ENCODE peak calls at places on chromosomes 3 and 15, in seven cellular contexts. One of them, this sample, is unnamed.

GRCh38 chr3:57706462-57706861 is 13.6 kb upstream of the DENND6A start:
- DNase-seq in heart right ventricle: no peak
- DNase-seq in kidney tubule cell: peak; percentile 93
- DNase-seq in AG10803: peak; percentile 64
- DNase-seq in fibroblast of mammary gland: peak; percentile 96
- DNase-seq in central memory CD4-positive, alpha-beta T cell: no peak
- DNase-seq in activated T-helper 1 cell treated with anti-CD3 and anti-CD28 coated beads, Interleukin-2, amount 50 U/mL, for 16 hours: no peak
- DNase-seq in this sample: peak; percentile 94

GRCh38 chr3:134364936-134365765 is 9.1 kb downstream of the AMOTL2 start:
- DNase-seq in activated T-helper 1 cell treated with anti-CD3 and anti-CD28 coated beads, Interleukin-2, amount 50 U/mL, for 16 hours: no peak
- DNase-seq in AG10803: peak; percentile 73
- DNase-seq in heart right ventricle: no peak
- DNase-seq in kidney tubule cell: peak; percentile 19
- DNase-seq in central memory CD4-positive, alpha-beta T cell: no peak
- DNase-seq in fibroblast of mammary gland: peak; percentile 54
- DNase-seq in this sample: no peak

GRCh38 chr3:48528754-48529153 is 24.8 kb upstream of the SHISA5 start:
- DNase-seq in AG10803: peak; percentile 23
- DNase-seq in heart right ventricle: no peak
- DNase-seq in central memory CD4-positive, alpha-beta T cell: no peak
- DNase-seq in fibroblast of mammary gland: peak; percentile 43
- DNase-seq in kidney tubule cell: no peak
- DNase-seq in activated T-helper 1 cell treated with anti-CD3 and anti-CD28 coated beads, Interleukin-2, amount 50 U/mL, for 16 hours: no peak
- DNase-seq in this sample: no peak

GRCh38 chr15:74788716-74789151 is 6.9 kb downstream of the CSK start:
- DNase-seq in central memory CD4-positive, alpha-beta T cell: peak; percentile 70
- DNase-seq in kidney tubule cell: no peak
- DNase-seq in activated T-helper 1 cell treated with anti-CD3 and anti-CD28 coated beads, Interleukin-2, amount 50 U/mL, for 16 hours: no peak
- DNase-seq in heart right ventricle: no peak
- DNase-seq in AG10803: no peak
- DNase-seq in fibroblast of mammary gland: no peak
- DNase-seq in this sample: no peak

GRCh38 chr3:171797265-171797679 is 13.0 kb downstream of the PLD1 start:
- DNase-seq in heart right ventricle: no peak
- DNase-seq in fibroblast of mammary gland: peak; percentile 29
- DNase-seq in AG10803: no peak
- DNase-seq in activated T-helper 1 cell treated with anti-CD3 and anti-CD28 coated beads, Interleukin-2, amount 50 U/mL, for 16 hours: no peak
- DNase-seq in central memory CD4-positive, alpha-beta T cell: no peak
- DNase-seq in kidney tubule cell: no peak
- DNase-seq in this sample: no peak

GRCh38 chr3:123805504-123805903 is 78.6 kb downstream of the MYLK start:
- DNase-seq in AG10803: no peak
- DNase-seq in kidney tubule cell: no peak
- DNase-seq in fibroblast of mammary gland: no peak
- DNase-seq in central memory CD4-positive, alpha-beta T cell: no peak
- DNase-seq in heart right ventricle: no peak
- DNase-seq in activated T-helper 1 cell treated with anti-CD3 and anti-CD28 coated beads, Interleukin-2, amount 50 U/mL, for 16 hours: no peak
- DNase-seq in this sample: no peak

GRCh38 chr15:58438956-58439355 is 7.2 kb downstream of the LIPC start:
- DNase-seq in central memory CD4-positive, alpha-beta T cell: no peak
- DNase-seq in fibroblast of mammary gland: peak; percentile 42
- DNase-seq in kidney tubule cell: peak; percentile 71
- DNase-seq in AG10803: peak; percentile 67
- DNase-seq in heart right ventricle: no peak
- DNase-seq in activated T-helper 1 cell treated with anti-CD3 and anti-CD28 coated beads, Interleukin-2, amount 50 U/mL, for 16 hours: no peak
- DNase-seq in this sample: peak; percentile 35

GRCh38 chr3:120661963-120662347 is 20.1 kb downstream of the HGD start:
- DNase-seq in central memory CD4-positive, alpha-beta T cell: no peak
- DNase-seq in activated T-helper 1 cell treated with anti-CD3 and anti-CD28 coated beads, Interleukin-2, amount 50 U/mL, for 16 hours: no peak
- DNase-seq in heart right ventricle: no peak
- DNase-seq in kidney tubule cell: no peak
- DNase-seq in fibroblast of mammary gland: no peak
- DNase-seq in AG10803: no peak
- DNase-seq in this sample: no peak

GRCh38 chr3:29644956-29645661 is 364.2 kb downstream of the RBMS3 start:
- DNase-seq in heart right ventricle: no peak
- DNase-seq in central memory CD4-positive, alpha-beta T cell: no peak
- DNase-seq in fibroblast of mammary gland: peak; percentile 17
- DNase-seq in activated T-helper 1 cell treated with anti-CD3 and anti-CD28 coated beads, Interleukin-2, amount 50 U/mL, for 16 hours: no peak
- DNase-seq in kidney tubule cell: no peak
- DNase-seq in AG10803: peak; percentile 65
- DNase-seq in this sample: no peak

GRCh38 chr3:40925228-40925627 is 274.1 kb upstream of the CTNNB1 start:
- DNase-seq in fibroblast of mammary gland: no peak
- DNase-seq in heart right ventricle: no peak
- DNase-seq in kidney tubule cell: no peak
- DNase-seq in AG10803: no peak
- DNase-seq in activated T-helper 1 cell treated with anti-CD3 and anti-CD28 coated beads, Interleukin-2, amount 50 U/mL, for 16 hours: no peak
- DNase-seq in central memory CD4-positive, alpha-beta T cell: no peak
- DNase-seq in this sample: no peak

GRCh38 chr3:149541091-149541491 is 66.6 kb downstream of the TM4SF4 start:
- DNase-seq in kidney tubule cell: peak; percentile 80
- DNase-seq in central memory CD4-positive, alpha-beta T cell: no peak
- DNase-seq in heart right ventricle: no peak
- DNase-seq in AG10803: peak; percentile 36
- DNase-seq in fibroblast of mammary gland: no peak
- DNase-seq in activated T-helper 1 cell treated with anti-CD3 and anti-CD28 coated beads, Interleukin-2, amount 50 U/mL, for 16 hours: no peak
- DNase-seq in this sample: no peak

GRCh38 chr3:130488288-130488687 is 28.7 kb upstream of the COL6A6 start:
- DNase-seq in activated T-helper 1 cell treated with anti-CD3 and anti-CD28 coated beads, Interleukin-2, amount 50 U/mL, for 16 hours: no peak
- DNase-seq in fibroblast of mammary gland: peak; percentile 53
- DNase-seq in heart right ventricle: no peak
- DNase-seq in central memory CD4-positive, alpha-beta T cell: no peak
- DNase-seq in AG10803: peak; percentile 12
- DNase-seq in kidney tubule cell: no peak
- DNase-seq in this sample: no peak

GRCh38 chr15:92638291-92638708 is 17.3 kb downstream of the FAM174B start:
- DNase-seq in heart right ventricle: no peak
- DNase-seq in fibroblast of mammary gland: no peak
- DNase-seq in central memory CD4-positive, alpha-beta T cell: no peak
- DNase-seq in kidney tubule cell: peak; percentile 44
- DNase-seq in activated T-helper 1 cell treated with anti-CD3 and anti-CD28 coated beads, Interleukin-2, amount 50 U/mL, for 16 hours: no peak
- DNase-seq in AG10803: peak; percentile 7
- DNase-seq in this sample: no peak

GRCh38 chr15:34679326-34679725 is 75.5 kb downstream of the GJD2 start:
- DNase-seq in heart right ventricle: no peak
- DNase-seq in AG10803: no peak
- DNase-seq in central memory CD4-positive, alpha-beta T cell: no peak
- DNase-seq in fibroblast of mammary gland: peak; percentile 11
- DNase-seq in kidney tubule cell: no peak
- DNase-seq in activated T-helper 1 cell treated with anti-CD3 and anti-CD28 coated beads, Interleukin-2, amount 50 U/mL, for 16 hours: no peak
- DNase-seq in this sample: no peak

GRCh38 chr3:185153861-185154629 is 1.2 kb upstream of the C3orf70 start:
- DNase-seq in central memory CD4-positive, alpha-beta T cell: no peak
- DNase-seq in heart right ventricle: no peak
- DNase-seq in fibroblast of mammary gland: no peak
- DNase-seq in kidney tubule cell: no peak
- DNase-seq in activated T-helper 1 cell treated with anti-CD3 and anti-CD28 coated beads, Interleukin-2, amount 50 U/mL, for 16 hours: no peak
- DNase-seq in AG10803: no peak
- DNase-seq in this sample: no peak

GRCh38 chr3:35088943-35089342 is 550.4 kb upstream of the ARPP21 start:
- DNase-seq in central memory CD4-positive, alpha-beta T cell: no peak
- DNase-seq in AG10803: no peak
- DNase-seq in fibroblast of mammary gland: no peak
- DNase-seq in kidney tubule cell: no peak
- DNase-seq in activated T-helper 1 cell treated with anti-CD3 and anti-CD28 coated beads, Interleukin-2, amount 50 U/mL, for 16 hours: no peak
- DNase-seq in heart right ventricle: no peak
- DNase-seq in this sample: no peak

GRCh38 chr3:159787191-159787590 is 201.4 kb upstream of the IL12A start:
- DNase-seq in fibroblast of mammary gland: peak; percentile 90
- DNase-seq in heart right ventricle: no peak
- DNase-seq in kidney tubule cell: peak; percentile 78
- DNase-seq in AG10803: peak; percentile 70
- DNase-seq in central memory CD4-positive, alpha-beta T cell: no peak
- DNase-seq in activated T-helper 1 cell treated with anti-CD3 and anti-CD28 coated beads, Interleukin-2, amount 50 U/mL, for 16 hours: no peak
- DNase-seq in this sample: peak; percentile 94

GRCh38 chr15:66851226-66852063 is 149.4 kb downstream of the SMAD6 start:
- DNase-seq in activated T-helper 1 cell treated with anti-CD3 and anti-CD28 coated beads, Interleukin-2, amount 50 U/mL, for 16 hours: peak; percentile 53
- DNase-seq in central memory CD4-positive, alpha-beta T cell: peak; percentile 40
- DNase-seq in fibroblast of mammary gland: peak; percentile 71
- DNase-seq in AG10803: peak; percentile 77
- DNase-seq in heart right ventricle: peak; percentile 88
- DNase-seq in kidney tubule cell: peak; percentile 82
- DNase-seq in this sample: peak; percentile 28

GRCh38 chr3:95797081-95797480 is 1017.3 kb upstream of the EPHA6 start:
- DNase-seq in AG10803: no peak
- DNase-seq in activated T-helper 1 cell treated with anti-CD3 and anti-CD28 coated beads, Interleukin-2, amount 50 U/mL, for 16 hours: no peak
- DNase-seq in fibroblast of mammary gland: no peak
- DNase-seq in heart right ventricle: no peak
- DNase-seq in central memory CD4-positive, alpha-beta T cell: no peak
- DNase-seq in kidney tubule cell: peak; percentile 1
- DNase-seq in this sample: no peak

GRCh38 chr15:42131826-42132806 is 24.3 kb downstream of the PLA2G4F start:
- DNase-seq in activated T-helper 1 cell treated with anti-CD3 and anti-CD28 coated beads, Interleukin-2, amount 50 U/mL, for 16 hours: no peak
- DNase-seq in AG10803: no peak
- DNase-seq in central memory CD4-positive, alpha-beta T cell: no peak
- DNase-seq in fibroblast of mammary gland: no peak
- DNase-seq in kidney tubule cell: no peak
- DNase-seq in heart right ventricle: no peak
- DNase-seq in this sample: no peak

GRCh38 chr3:54756330-54756731 is 171.5 kb downstream of the LRTM1 start:
- DNase-seq in activated T-helper 1 cell treated with anti-CD3 and anti-CD28 coated beads, Interleukin-2, amount 50 U/mL, for 16 hours: no peak
- DNase-seq in heart right ventricle: no peak
- DNase-seq in AG10803: peak; percentile 83
- DNase-seq in fibroblast of mammary gland: peak; percentile 5
- DNase-seq in central memory CD4-positive, alpha-beta T cell: no peak
- DNase-seq in kidney tubule cell: peak; percentile 92
- DNase-seq in this sample: no peak

GRCh38 chr3:43996379-43997301 is 245.0 kb upstream of the TOPAZ1 start:
- DNase-seq in kidney tubule cell: peak; percentile 73
- DNase-seq in activated T-helper 1 cell treated with anti-CD3 and anti-CD28 coated beads, Interleukin-2, amount 50 U/mL, for 16 hours: no peak
- DNase-seq in central memory CD4-positive, alpha-beta T cell: no peak
- DNase-seq in fibroblast of mammary gland: peak; percentile 54
- DNase-seq in AG10803: peak; percentile 51
- DNase-seq in heart right ventricle: no peak
- DNase-seq in this sample: peak; percentile 53

GRCh38 chr3:7953449-7954015 is 548.1 kb upstream of the LMCD1 start:
- DNase-seq in fibroblast of mammary gland: no peak
- DNase-seq in kidney tubule cell: peak; percentile 74
- DNase-seq in AG10803: no peak
- DNase-seq in central memory CD4-positive, alpha-beta T cell: no peak
- DNase-seq in activated T-helper 1 cell treated with anti-CD3 and anti-CD28 coated beads, Interleukin-2, amount 50 U/mL, for 16 hours: no peak
- DNase-seq in heart right ventricle: no peak
- DNase-seq in this sample: no peak

GRCh38 chr3:100496711-100497261 is 4.4 kb downstream of the TMEM45A start:
- DNase-seq in central memory CD4-positive, alpha-beta T cell: no peak
- DNase-seq in AG10803: peak; percentile 87
- DNase-seq in heart right ventricle: no peak
- DNase-seq in kidney tubule cell: peak; percentile 71
- DNase-seq in fibroblast of mammary gland: peak; percentile 35
- DNase-seq in activated T-helper 1 cell treated with anti-CD3 and anti-CD28 coated beads, Interleukin-2, amount 50 U/mL, for 16 hours: no peak
- DNase-seq in this sample: peak; percentile 47

GRCh38 chr15:50884583-50884982 is 23.9 kb upstream of the AP4E1 start:
- DNase-seq in fibroblast of mammary gland: peak; percentile 35
- DNase-seq in AG10803: peak; percentile 31
- DNase-seq in kidney tubule cell: peak; percentile 87
- DNase-seq in activated T-helper 1 cell treated with anti-CD3 and anti-CD28 coated beads, Interleukin-2, amount 50 U/mL, for 16 hours: no peak
- DNase-seq in heart right ventricle: no peak
- DNase-seq in central memory CD4-positive, alpha-beta T cell: no peak
- DNase-seq in this sample: peak; percentile 83

GRCh38 chr3:71585891-71586809 is 2.6 kb upstream of the FOXP1 start:
- DNase-seq in kidney tubule cell: peak; percentile 58
- DNase-seq in AG10803: peak; percentile 63
- DNase-seq in heart right ventricle: no peak
- DNase-seq in central memory CD4-positive, alpha-beta T cell: peak; percentile 49
- DNase-seq in fibroblast of mammary gland: peak; percentile 66
- DNase-seq in activated T-helper 1 cell treated with anti-CD3 and anti-CD28 coated beads, Interleukin-2, amount 50 U/mL, for 16 hours: no peak
- DNase-seq in this sample: no peak

GRCh38 chr15:35545316-35545824 is 595 bp downstream of the DPH6 start:
- DNase-seq in fibroblast of mammary gland: peak; percentile 69
- DNase-seq in kidney tubule cell: no peak
- DNase-seq in central memory CD4-positive, alpha-beta T cell: no peak
- DNase-seq in heart right ventricle: peak; percentile 43
- DNase-seq in AG10803: peak; percentile 73
- DNase-seq in activated T-helper 1 cell treated with anti-CD3 and anti-CD28 coated beads, Interleukin-2, amount 50 U/mL, for 16 hours: no peak
- DNase-seq in this sample: peak; percentile 50

GRCh38 chr3:147793841-147794240 is 384.7 kb downstream of the ZIC1 start:
- DNase-seq in kidney tubule cell: no peak
- DNase-seq in heart right ventricle: no peak
- DNase-seq in activated T-helper 1 cell treated with anti-CD3 and anti-CD28 coated beads, Interleukin-2, amount 50 U/mL, for 16 hours: no peak
- DNase-seq in AG10803: no peak
- DNase-seq in central memory CD4-positive, alpha-beta T cell: no peak
- DNase-seq in fibroblast of mammary gland: peak; percentile 29
- DNase-seq in this sample: no peak

GRCh38 chr3:27449530-27450150 is 34.5 kb downstream of the SLC4A7 start:
- DNase-seq in heart right ventricle: no peak
- DNase-seq in AG10803: no peak
- DNase-seq in fibroblast of mammary gland: no peak
- DNase-seq in kidney tubule cell: no peak
- DNase-seq in activated T-helper 1 cell treated with anti-CD3 and anti-CD28 coated beads, Interleukin-2, amount 50 U/mL, for 16 hours: no peak
- DNase-seq in central memory CD4-positive, alpha-beta T cell: no peak
- DNase-seq in this sample: no peak

This sample was measured in mammary epithelial cell.